ENCODE peak calls at places on chromosome 6, in six cellular contexts. F is T-helper 22 cell; K is iPS-NIHi11; X is amygdala; C is HT1080; N is CD8-positive, alpha-beta T cell. T is an unnamed sample.

GRCh38 chr6:153084393-153084792 is 46.7 kb downstream of the RGS17 start:
- DNase-seq in F (no peak), K (no peak), X (no peak), C (peak), N (no peak), T (no peak)

GRCh38 chr6:31575335-31575901 is at the start of gene TNF:
- DNase-seq in F (peak), K (no peak), X (no peak), C (no peak), N (peak), T (no peak)

GRCh38 chr6:19811397-19812079 is 25.6 kb upstream of the ID4 start:
- DNase-seq in F (no peak), K (no peak), X (no peak), C (no peak), N (no peak), T (no peak)

GRCh38 chr6:157050537-157051280 is 272.6 kb downstream of the TMEM242 start:
- DNase-seq in F (no peak), K (no peak), X (no peak), C (no peak), N (no peak), T (no peak)

GRCh38 chr6:132820629-132821381 is 6.4 kb downstream of the RPS12 start:
- DNase-seq in F (no peak), K (no peak), X (no peak), C (peak), N (no peak), T (no peak)

GRCh38 chr6:19525673-19526072 is 311.5 kb upstream of the ID4 start:
- DNase-seq in F (no peak), K (no peak), X (no peak), C (no peak), N (no peak), T (no peak)

GRCh38 chr6:119040229-119040628 is 38.2 kb downstream of the FAM184A start:
- DNase-seq in F (no peak), K (no peak), X (no peak), C (no peak), N (no peak), T (no peak)

GRCh38 chr6:45616209-45616608 is 238.5 kb upstream of the SUPT3H start:
- DNase-seq in F (no peak), K (no peak), X (no peak), C (no peak), N (no peak), T (no peak)

GRCh38 chr6:34608321-34609091 is 52.4 kb upstream of the SPDEF start:
- DNase-seq in F (no peak), K (no peak), X (no peak), C (no peak), N (no peak), T (no peak)

GRCh38 chr6:43335469-43335868 is 26.8 kb upstream of the CRIP3 start:
- DNase-seq in F (no peak), K (no peak), X (no peak), C (no peak), N (no peak), T (no peak)

GRCh38 chr6:110822248-110822647 is 7.0 kb upstream of the CDK19 start:
- DNase-seq in F (no peak), K (no peak), X (no peak), C (no peak), N (no peak), T (no peak)

GRCh38 chr6:106751501-106752252 is 122.3 kb downstream of the QRSL1 start:
- DNase-seq in F (no peak), K (no peak), X (no peak), C (peak), N (no peak), T (no peak)

GRCh38 chr6:109242923-109243322 is 139.3 kb downstream of the CD164 start:
- DNase-seq in F (no peak), K (no peak), X (no peak), C (no peak), N (no peak), T (no peak)

GRCh38 chr6:35448191-35448590 is 3.9 kb upstream of the FANCE start:
- DNase-seq in F (no peak), K (no peak), X (no peak), C (no peak), N (no peak), T (no peak)

GRCh38 chr6:134168580-134169223 is 116.3 kb upstream of the SLC2A12 start:
- DNase-seq in F (no peak), K (no peak), X (no peak), C (peak), N (no peak), T (no peak)

GRCh38 chr6:22361576-22361975 is 64.7 kb upstream of the PRL start:
- DNase-seq in F (no peak), K (no peak), X (no peak), C (no peak), N (no peak), T (no peak)

GRCh38 chr6:113047148-113047547 is 700.0 kb downstream of the RFPL4B start:
- DNase-seq in F (no peak), K (no peak), X (no peak), C (peak), N (no peak), T (no peak)

GRCh38 chr6:21887301-21888185 is 294.0 kb downstream of the SOX4 start:
- DNase-seq in F (no peak), K (no peak), X (no peak), C (no peak), N (no peak), T (no peak)

GRCh38 chr6:14286144-14286543 is 168.6 kb downstream of the CD83 start:
- DNase-seq in F (no peak), K (peak), X (no peak), C (peak), N (no peak), T (no peak)

GRCh38 chr6:19902201-19902600 is 65.0 kb downstream of the ID4 start:
- DNase-seq in F (no peak), K (no peak), X (no peak), C (no peak), N (no peak), T (no peak)

GRCh38 chr6:49849121-49849907 is 17.0 kb downstream of the CRISP1 start:
- DNase-seq in F (no peak), K (peak), X (no peak), C (peak), N (no peak), T (peak)

GRCh38 chr6:167683028-167683862 is 143.5 kb upstream of the AFDN start:
- DNase-seq in F (no peak), K (no peak), X (peak), C (peak), N (no peak), T (no peak)

GRCh38 chr6:30319146-30319835 is 7.4 kb upstream of the TRIM39 start:
- DNase-seq in F (no peak), K (peak), X (no peak), C (no peak), N (no peak), T (no peak)